ENCODE peak calls at places on chromosome 16, in four cellular contexts. G is cardiac muscle cell, A is H1, Y is transverse colon. W is an unnamed sample.

GRCh38 chr16:53058441-53058840 is 3.6 kb downstream of the CHD9 start:
- DNase-seq in Y (no peak), A (no peak), G (no peak), W (no peak)

GRCh38 chr16:14003119-14003570 is 68.0 kb upstream of the MRTFB start:
- DNase-seq in G (peak; percentile 51), Y (peak; percentile 29), A (peak; percentile 68), W (peak; percentile 74)

GRCh38 chr16:68406458-68407041 is 41.8 kb downstream of the SMPD3 start:
- DNase-seq in A (no peak), G (no peak), Y (no peak), W (no peak)

GRCh38 chr16:52581530-52581929 is 34.6 kb upstream of the TOX3 start:
- DNase-seq in Y (no peak), G (no peak), A (no peak), W (no peak)

GRCh38 chr16:73361061-73361460 is 313.1 kb upstream of the ZFHX3 start:
- DNase-seq in A (no peak), Y (no peak), G (no peak), W (no peak)

GRCh38 chr16:82700541-82701240 is 73.9 kb downstream of the CDH13 start:
- DNase-seq in G (no peak), A (no peak), Y (no peak), W (no peak)

GRCh38 chr16:29819506-29819905 is 756 bp upstream of the MVP start:
- DNase-seq in Y (peak; percentile 61), A (no peak), G (no peak), W (no peak)

GRCh38 chr16:11909653-11910551 is 5.9 kb downstream of the GSPT1 start:
- DNase-seq in G (no peak), Y (no peak), A (no peak), W (no peak)

GRCh38 chr16:46715769-46716305 is 26.4 kb downstream of the ORC6 start:
- DNase-seq in A (peak; percentile 17), Y (no peak), G (no peak), W (no peak)

GRCh38 chr16:81405702-81406113 is 38.9 kb upstream of the CMIP start:
- DNase-seq in Y (no peak), A (no peak), G (no peak), W (no peak)

GRCh38 chr16:27531186-27531585 is 18.5 kb downstream of the GTF3C1 start:
- DNase-seq in A (no peak), Y (no peak), G (no peak), W (no peak)

GRCh38 chr16:2205104-2205966 is at the start of gene MLST8:
- DNase-seq in A (peak; percentile 91), G (peak; percentile 91), Y (peak; percentile 89), W (peak; percentile 25)

GRCh38 chr16:27547134-27547533 is 2.6 kb downstream of the GTF3C1 start:
- DNase-seq in A (no peak), G (no peak), Y (no peak), W (no peak)

GRCh38 chr16:72099377-72099818 is 5.8 kb downstream of the DHX38 start:
- DNase-seq in G (peak; percentile 70), A (peak; percentile 77), Y (peak; percentile 27), W (no peak)

GRCh38 chr16:53502331-53503269 is at the start of gene AKTIP:
- DNase-seq in A (peak; percentile 57), G (peak; percentile 35), Y (peak; percentile 62), W (peak; percentile 72)

GRCh38 chr16:79437764-79438728 is 162.5 kb downstream of the MAF start:
- DNase-seq in G (no peak), A (peak; percentile 59), Y (no peak), W (no peak)

GRCh38 chr16:20851601-20852000 is 45.3 kb downstream of the REXO5 start:
- DNase-seq in Y (peak; percentile 66), A (no peak), G (peak; percentile 67), W (peak; percentile 95)

GRCh38 chr16:50644730-50645129 is 36.4 kb downstream of the SNX20 start:
- DNase-seq in Y (peak; percentile 26), A (no peak), G (peak; percentile 17), W (no peak)

GRCh38 chr16:1960665-1961630 is 1.6 kb downstream of the NDUFB10 start:
- DNase-seq in Y (no peak), G (no peak), A (no peak), W (no peak)

GRCh38 chr16:61792194-61792904 is 243.9 kb downstream of the CDH8 start:
- DNase-seq in G (no peak), A (no peak), Y (no peak), W (no peak)

DNA sequence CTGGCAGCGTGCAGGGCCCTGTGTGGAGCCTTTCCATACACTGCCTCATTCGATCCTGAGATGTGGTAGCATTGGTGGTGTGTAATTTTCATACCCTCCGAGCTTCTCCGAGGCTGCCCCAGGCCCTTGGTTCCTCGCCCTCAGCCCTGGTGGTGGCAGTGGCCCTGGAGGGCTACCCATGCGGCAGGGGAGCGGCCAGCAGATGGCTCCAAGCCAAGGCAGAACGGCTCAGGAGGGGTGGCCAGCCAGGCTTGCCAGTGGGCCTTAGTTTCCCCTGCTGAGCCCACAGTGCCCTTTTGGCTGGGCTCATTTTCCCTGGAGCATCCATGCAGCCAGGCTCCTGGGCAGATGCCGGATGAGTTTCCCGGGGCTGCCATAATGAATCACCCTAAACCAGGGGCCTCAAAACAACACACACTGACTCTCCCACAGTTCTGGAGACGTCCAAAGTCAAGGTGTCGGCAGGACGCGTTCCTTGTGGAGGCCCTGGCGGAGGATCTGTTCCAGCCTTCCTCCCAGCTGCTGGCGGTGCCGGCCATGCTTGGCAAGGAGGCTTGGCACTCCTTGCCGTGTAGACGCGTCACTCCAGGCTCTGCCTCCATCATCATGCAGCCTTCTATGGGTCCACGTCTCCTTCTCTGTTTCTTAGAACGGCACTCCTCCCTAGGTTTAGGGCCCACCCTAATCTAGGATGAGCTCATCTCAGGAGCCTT is 158.8 kb upstream of the GSE1 start:
- DNase-seq in A (no peak), Y (no peak), G (no peak), W (no peak)
- TF ChIP-seq CTCF in A (peak; percentile 33), Y (no peak), G (no peak), W (no peak)

GRCh38 chr16:693364-693763 is 3.2 kb upstream of the WDR24 start:
- DNase-seq in G (no peak), A (peak; percentile 56), Y (no peak), W (no peak)
- H3K27me3 ChIP-seq in G (peaks cover 75% of the 10 kb centered on the region), A (peaks cover 40% of the 10 kb centered on the region), Y (peaks cover 53% of the 10 kb centered on the region), W (peaks cover 28% of the 10 kb centered on the region)

GRCh38 chr16:3824121-3824795 is 56.3 kb downstream of the CREBBP start:
- DNase-seq in A (peak; percentile 39), Y (no peak), G (no peak), W (no peak)

GRCh38 chr16:3822366-3823045 is 58.0 kb downstream of the CREBBP start:
- DNase-seq in G (no peak), A (no peak), Y (no peak), W (no peak)

GRCh38 chr16:3825103-3825502 is 55.4 kb downstream of the CREBBP start:
- DNase-seq in A (no peak), Y (no peak), G (no peak), W (no peak)

GRCh38 chr16:3823427-3823826 is 57.1 kb downstream of the CREBBP start:
- DNase-seq in G (no peak), Y (no peak), A (no peak), W (no peak)

DNA sequence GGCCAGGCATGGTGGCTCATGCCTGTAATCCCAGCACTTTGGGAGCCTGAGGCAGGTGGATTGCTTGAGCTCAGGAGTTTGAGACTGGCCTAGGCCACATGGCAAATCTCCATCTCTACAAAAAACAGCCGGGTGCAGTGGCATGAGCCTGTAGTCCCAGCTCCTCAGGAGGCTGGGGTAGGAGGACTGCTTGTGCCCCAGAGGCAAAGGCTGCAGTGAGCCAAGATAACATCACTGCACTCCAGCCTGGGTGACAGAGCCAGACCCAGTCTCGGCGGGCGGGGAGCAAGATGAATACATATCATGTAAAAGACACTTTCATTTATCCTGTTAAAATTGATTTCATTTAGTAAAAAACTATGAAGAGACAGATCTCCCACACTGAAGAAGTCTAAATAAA is 54.6 kb downstream of the CREBBP start:
- DNase-seq in Y (no peak), G (no peak), A (no peak), W (no peak)
- H3K4me1 ChIP-seq in Y (peaks cover 10% of the 10 kb centered on the region), G (peaks cover 30% of the 10 kb centered on the region), A (peaks cover 11% of the 10 kb centered on the region), W (peaks cover 3% of the 10 kb centered on the region)

DNA sequence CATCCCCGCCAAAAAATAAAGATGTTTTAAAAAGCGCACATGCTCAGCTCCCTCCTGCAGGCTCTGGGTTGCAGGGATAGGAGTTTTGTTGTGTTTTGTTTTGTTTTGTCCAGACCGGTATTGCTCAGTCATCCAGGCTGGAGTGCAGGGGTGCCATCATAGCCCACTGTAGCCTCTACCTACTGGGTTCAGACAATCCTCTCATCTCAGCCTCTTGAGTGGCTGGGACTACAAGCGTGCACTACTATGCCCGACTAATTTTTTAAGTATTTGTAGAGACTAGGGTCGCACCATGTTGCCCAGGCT is 661 bp downstream of the WWOX start:
- DNase-seq in G (no peak), Y (no peak), A (no peak), W (no peak)
- TF ChIP-seq CTCF in G (no peak), Y (no peak), A (no peak), W (no peak)

GRCh38 chr16:86934581-86935322 is 356.4 kb downstream of the FOXL1 start:
- DNase-seq in A (no peak), G (peak; percentile 40), Y (no peak), W (no peak)

GRCh38 chr16:86931410-86931941 is 353.1 kb downstream of the FOXL1 start:
- DNase-seq in A (no peak), G (peak; percentile 66), Y (no peak), W (peak; percentile 80)

GRCh38 chr16:86930663-86931062 is 352.3 kb downstream of the FOXL1 start:
- DNase-seq in G (no peak), A (no peak), Y (no peak), W (no peak)

GRCh38 chr16:86930001-86930400 is 351.7 kb downstream of the FOXL1 start:
- DNase-seq in G (no peak), A (no peak), Y (no peak), W (no peak)

GRCh38 chr16:86932130-86932982 is 354.0 kb downstream of the FOXL1 start:
- DNase-seq in G (no peak), A (no peak), Y (no peak), W (no peak)
- H3K27me3 ChIP-seq in G (no peaks in the 10 kb centered on the region), A (no peaks in the 10 kb centered on the region), Y (peaks cover 34% of the 10 kb centered on the region), W (no peaks in the 10 kb centered on the region)

W was measured in ascending aorta.